ENCODE peak calls at places on chromosomes 12 and 14, in seven cellular contexts. One of them, this sample, is unnamed.

GRCh38 chr12:80053048-80053790 is 46.1 kb upstream of the OTOGL start:
- DNase-seq in Ammon's horn: peak; percentile 59
- DNase-seq in upper lobe of right lung: no peak
- DNase-seq in iPS DF 19.7: no peak
- DNase-seq in suprapubic skin: peak; percentile 80
- DNase-seq in EH: peak; percentile 93
- DNase-seq in dorsolateral prefrontal cortex: peak; percentile 14
- DNase-seq in this sample: no peak

GRCh38 chr12:110776410-110776809 is 33.7 kb upstream of the PPP1CC start:
- DNase-seq in Ammon's horn: no peak
- DNase-seq in upper lobe of right lung: no peak
- DNase-seq in iPS DF 19.7: peak; percentile 15
- DNase-seq in suprapubic skin: no peak
- DNase-seq in EH: no peak
- DNase-seq in dorsolateral prefrontal cortex: no peak
- DNase-seq in this sample: no peak

GRCh38 chr14:98580131-98580678 is 691.8 kb downstream of the BCL11B start:
- DNase-seq in Ammon's horn: no peak
- DNase-seq in upper lobe of right lung: no peak
- DNase-seq in iPS DF 19.7: no peak
- DNase-seq in suprapubic skin: no peak
- DNase-seq in EH: no peak
- DNase-seq in dorsolateral prefrontal cortex: no peak
- DNase-seq in this sample: no peak

GRCh38 chr12:124915249-124916236 is 1.1 kb upstream of the UBC start:
- DNase-seq in Ammon's horn: peak; percentile 66
- DNase-seq in upper lobe of right lung: peak; percentile 80
- DNase-seq in iPS DF 19.7: no peak
- DNase-seq in suprapubic skin: peak; percentile 87
- DNase-seq in EH: peak; percentile 60
- DNase-seq in dorsolateral prefrontal cortex: peak; percentile 42
- DNase-seq in this sample: no peak

GRCh38 chr12:67592228-67593011 is 56.1 kb upstream of the DYRK2 start:
- DNase-seq in Ammon's horn: no peak
- DNase-seq in upper lobe of right lung: no peak
- DNase-seq in iPS DF 19.7: no peak
- DNase-seq in suprapubic skin: no peak
- DNase-seq in EH: peak; percentile 76
- DNase-seq in dorsolateral prefrontal cortex: no peak
- DNase-seq in this sample: no peak

GRCh38 chr12:53820503-53820902 is 68.7 kb upstream of the CISTR start:
- DNase-seq in Ammon's horn: no peak
- DNase-seq in upper lobe of right lung: no peak
- DNase-seq in iPS DF 19.7: no peak
- DNase-seq in suprapubic skin: no peak
- DNase-seq in EH: peak; percentile 77
- DNase-seq in dorsolateral prefrontal cortex: no peak
- DNase-seq in this sample: no peak

GRCh38 chr12:106288510-106289195 is 13.9 kb upstream of the TCP11L2 start:
- DNase-seq in Ammon's horn: peak; percentile 57
- DNase-seq in upper lobe of right lung: no peak
- DNase-seq in iPS DF 19.7: no peak
- DNase-seq in suprapubic skin: no peak
- DNase-seq in EH: peak; percentile 95
- DNase-seq in dorsolateral prefrontal cortex: no peak
- DNase-seq in this sample: no peak

GRCh38 chr14:70885343-70886014 is 21.8 kb upstream of the PCNX1 start:
- DNase-seq in Ammon's horn: no peak
- DNase-seq in upper lobe of right lung: no peak
- DNase-seq in iPS DF 19.7: no peak
- DNase-seq in suprapubic skin: no peak
- DNase-seq in EH: no peak
- DNase-seq in dorsolateral prefrontal cortex: no peak
- DNase-seq in this sample: no peak

GRCh38 chr12:120903818-120904773 is at the start of gene SPPL3:
- DNase-seq in Ammon's horn: peak; percentile 90
- DNase-seq in upper lobe of right lung: peak; percentile 96
- DNase-seq in iPS DF 19.7: no peak
- DNase-seq in suprapubic skin: peak; percentile 95
- DNase-seq in EH: peak; percentile 85
- DNase-seq in dorsolateral prefrontal cortex: peak; percentile 92
- DNase-seq in this sample: peak; percentile 96

GRCh38 chr12:106671840-106672239 is 89.0 kb downstream of the RFX4 start:
- DNase-seq in Ammon's horn: no peak
- DNase-seq in upper lobe of right lung: no peak
- DNase-seq in iPS DF 19.7: no peak
- DNase-seq in suprapubic skin: no peak
- DNase-seq in EH: no peak
- DNase-seq in dorsolateral prefrontal cortex: no peak
- DNase-seq in this sample: peak; percentile 24

GRCh38 chr14:72892879-72893635 is 844 bp downstream of the DPF3 start:
- DNase-seq in Ammon's horn: peak; percentile 46
- DNase-seq in upper lobe of right lung: peak; percentile 67
- DNase-seq in iPS DF 19.7: no peak
- DNase-seq in suprapubic skin: no peak
- DNase-seq in EH: peak; percentile 42
- DNase-seq in dorsolateral prefrontal cortex: peak; percentile 70
- DNase-seq in this sample: peak; percentile 65

GRCh38 chr12:132264086-132265010 is 65.0 kb downstream of the GALNT9 start:
- DNase-seq in Ammon's horn: no peak
- DNase-seq in upper lobe of right lung: no peak
- DNase-seq in iPS DF 19.7: no peak
- DNase-seq in suprapubic skin: no peak
- DNase-seq in EH: no peak
- DNase-seq in dorsolateral prefrontal cortex: peak; percentile 76
- DNase-seq in this sample: no peak

GRCh38 chr12:3630111-3630510 is 122.8 kb downstream of the CRACR2A start:
- DNase-seq in Ammon's horn: no peak
- DNase-seq in upper lobe of right lung: no peak
- DNase-seq in iPS DF 19.7: no peak
- DNase-seq in suprapubic skin: no peak
- DNase-seq in EH: no peak
- DNase-seq in dorsolateral prefrontal cortex: no peak
- DNase-seq in this sample: no peak

GRCh38 chr12:7093892-7094291 is 1.6 kb upstream of the C1R start:
- DNase-seq in Ammon's horn: no peak
- DNase-seq in upper lobe of right lung: peak; percentile 42
- DNase-seq in iPS DF 19.7: no peak
- DNase-seq in suprapubic skin: peak; percentile 77
- DNase-seq in EH: peak; percentile 57
- DNase-seq in dorsolateral prefrontal cortex: no peak
- DNase-seq in this sample: no peak

GRCh38 chr14:63840981-63841380 is 11.8 kb upstream of the SYNE2 start:
- DNase-seq in Ammon's horn: no peak
- DNase-seq in upper lobe of right lung: peak; percentile 72
- DNase-seq in iPS DF 19.7: peak; percentile 7
- DNase-seq in suprapubic skin: no peak
- DNase-seq in EH: no peak
- DNase-seq in dorsolateral prefrontal cortex: no peak
- DNase-seq in this sample: peak; percentile 89

GRCh38 chr12:46657416-46658411 is 168.1 kb downstream of the SLC38A4 start:
- DNase-seq in Ammon's horn: no peak
- DNase-seq in upper lobe of right lung: no peak
- DNase-seq in iPS DF 19.7: no peak
- DNase-seq in suprapubic skin: no peak
- DNase-seq in EH: peak; percentile 55
- DNase-seq in dorsolateral prefrontal cortex: no peak
- DNase-seq in this sample: no peak

GRCh38 chr12:112116232-112117060 is 7.9 kb upstream of the NAA25 start:
- DNase-seq in Ammon's horn: peak; percentile 96
- DNase-seq in upper lobe of right lung: peak; percentile 75
- DNase-seq in iPS DF 19.7: peak; percentile 82
- DNase-seq in suprapubic skin: peak; percentile 70
- DNase-seq in EH: peak; percentile 56
- DNase-seq in dorsolateral prefrontal cortex: peak; percentile 39
- DNase-seq in this sample: peak; percentile 76

GRCh38 chr12:5872745-5873144 is 72.3 kb downstream of the ANO2 start:
- DNase-seq in Ammon's horn: no peak
- DNase-seq in upper lobe of right lung: no peak
- DNase-seq in iPS DF 19.7: no peak
- DNase-seq in suprapubic skin: no peak
- DNase-seq in EH: peak; percentile 33
- DNase-seq in dorsolateral prefrontal cortex: no peak
- DNase-seq in this sample: no peak

GRCh38 chr12:7155471-7156034 is 25.4 kb downstream of the CLSTN3 start:
- DNase-seq in Ammon's horn: no peak
- DNase-seq in upper lobe of right lung: peak; percentile 93
- DNase-seq in iPS DF 19.7: no peak
- DNase-seq in suprapubic skin: no peak
- DNase-seq in EH: peak; percentile 38
- DNase-seq in dorsolateral prefrontal cortex: no peak
- DNase-seq in this sample: no peak

GRCh38 chr14:94114589-94115067 is 4.1 kb downstream of the IFI27 start:
- DNase-seq in Ammon's horn: no peak
- DNase-seq in upper lobe of right lung: no peak
- DNase-seq in iPS DF 19.7: no peak
- DNase-seq in suprapubic skin: peak; percentile 52
- DNase-seq in EH: no peak
- DNase-seq in dorsolateral prefrontal cortex: no peak
- DNase-seq in this sample: no peak

GRCh38 chr12:95611676-95612309 is 60.5 kb upstream of the USP44 start:
- DNase-seq in Ammon's horn: no peak
- DNase-seq in upper lobe of right lung: no peak
- DNase-seq in iPS DF 19.7: peak; percentile 25
- DNase-seq in suprapubic skin: no peak
- DNase-seq in EH: no peak
- DNase-seq in dorsolateral prefrontal cortex: no peak
- DNase-seq in this sample: no peak

GRCh38 chr12:104799458-104799857 is 158.6 kb downstream of the SLC41A2 start:
- DNase-seq in Ammon's horn: no peak
- DNase-seq in upper lobe of right lung: no peak
- DNase-seq in iPS DF 19.7: no peak
- DNase-seq in suprapubic skin: no peak
- DNase-seq in EH: no peak
- DNase-seq in dorsolateral prefrontal cortex: no peak
- DNase-seq in this sample: no peak

GRCh38 chr14:101072070-101072469 is 168.5 kb upstream of the RTL1 start:
- DNase-seq in Ammon's horn: no peak
- DNase-seq in upper lobe of right lung: peak; percentile 37
- DNase-seq in iPS DF 19.7: no peak
- DNase-seq in suprapubic skin: peak; percentile 57
- DNase-seq in EH: no peak
- DNase-seq in dorsolateral prefrontal cortex: peak; percentile 19
- DNase-seq in this sample: no peak

GRCh38 chr12:64625243-64626077 is 15.2 kb downstream of the RASSF3 start:
- DNase-seq in Ammon's horn: peak; percentile 71
- DNase-seq in upper lobe of right lung: peak; percentile 69
- DNase-seq in iPS DF 19.7: no peak
- DNase-seq in suprapubic skin: no peak
- DNase-seq in EH: peak; percentile 94
- DNase-seq in dorsolateral prefrontal cortex: no peak
- DNase-seq in this sample: no peak

GRCh38 chr12:113086249-113087164 is 30.0 kb downstream of the DTX1 start:
- DNase-seq in Ammon's horn: no peak
- DNase-seq in upper lobe of right lung: no peak
- DNase-seq in iPS DF 19.7: no peak
- DNase-seq in suprapubic skin: no peak
- DNase-seq in EH: no peak
- DNase-seq in dorsolateral prefrontal cortex: no peak
- DNase-seq in this sample: no peak

GRCh38 chr12:109608796-109609195 is 35.2 kb downstream of the MVK start:
- DNase-seq in Ammon's horn: no peak
- DNase-seq in upper lobe of right lung: no peak
- DNase-seq in iPS DF 19.7: no peak
- DNase-seq in suprapubic skin: no peak
- DNase-seq in EH: no peak
- DNase-seq in dorsolateral prefrontal cortex: no peak
- DNase-seq in this sample: no peak

GRCh38 chr12:73486256-73486655 is 1051.4 kb upstream of the ATXN7L3B start:
- DNase-seq in Ammon's horn: no peak
- DNase-seq in upper lobe of right lung: no peak
- DNase-seq in iPS DF 19.7: no peak
- DNase-seq in suprapubic skin: no peak
- DNase-seq in EH: no peak
- DNase-seq in dorsolateral prefrontal cortex: no peak
- DNase-seq in this sample: no peak

GRCh38 chr14:32372154-32372553 is 43.1 kb downstream of the AKAP6 start:
- DNase-seq in Ammon's horn: no peak
- DNase-seq in upper lobe of right lung: no peak
- DNase-seq in iPS DF 19.7: no peak
- DNase-seq in suprapubic skin: no peak
- DNase-seq in EH: peak; percentile 96
- DNase-seq in dorsolateral prefrontal cortex: no peak
- DNase-seq in this sample: no peak